ENCODE peak calls at places on chromosome 16, in four cellular contexts. Y is A549, J is stomach, I is HepG2. P is an unnamed sample.

GRCh38 chr16:79997257-79997656 is 396.7 kb upstream of the MAF start:
- DNase-seq in Y (no peak), I (peak; percentile 19), J (no peak), P (no peak)

GRCh38 chr16:82627811-82628339 is 1.1 kb downstream of the CDH13 start:
- DNase-seq in Y (no peak), J (peak; percentile 50), I (no peak), P (no peak)

GRCh38 chr16:59633996-59634579 is 900.0 kb upstream of the GOT2 start:
- DNase-seq in J (no peak), I (no peak), Y (no peak), P (no peak)

GRCh38 chr16:4519274-4520058 is 19.1 kb downstream of the CDIP1 start:
- DNase-seq in J (no peak), Y (no peak), I (no peak), P (no peak)

GRCh38 chr16:55861288-55861687 is 13.9 kb downstream of the CES5A start:
- DNase-seq in J (no peak), Y (no peak), I (no peak), P (no peak)

GRCh38 chr16:27769561-27770222 is 219.7 kb downstream of the KATNIP start:
- DNase-seq in J (no peak), Y (no peak), I (no peak), P (no peak)

GRCh38 chr16:52545157-52545543 is 1.8 kb downstream of the TOX3 start:
- DNase-seq in J (no peak), Y (no peak), I (no peak), P (no peak)

GRCh38 chr16:65012357-65012756 is 109.5 kb downstream of the CDH11 start:
- DNase-seq in Y (no peak), J (no peak), I (no peak), P (no peak)

GRCh38 chr16:2977440-2977839 is 2.8 kb downstream of the PKMYT1 start:
- DNase-seq in Y (no peak), I (no peak), J (peak; percentile 90), P (no peak)

GRCh38 chr16:23597003-23597756 is 1.1 kb upstream of the NDUFAB1 start:
- DNase-seq in Y (peak; percentile 23), I (peak; percentile 71), J (no peak), P (no peak)

GRCh38 chr16:69691980-69692911 is 34.1 kb downstream of the NQO1 start:
- DNase-seq in J (no peak), Y (no peak), I (no peak), P (no peak)

GRCh38 chr16:28569011-28569410 is 15.3 kb downstream of the SGF29 start:
- DNase-seq in J (no peak), Y (no peak), I (no peak), P (no peak)

GRCh38 chr16:8595783-8596182 is 5.5 kb upstream of the TMEM114 start:
- DNase-seq in J (no peak), Y (no peak), I (no peak), P (no peak)

GRCh38 chr16:3022208-3022696 is 1.5 kb downstream of the HCFC1R1 start:
- DNase-seq in I (peak; percentile 76), Y (peak; percentile 84), J (peak; percentile 91), P (peak; percentile 97)

GRCh38 chr16:8952281-8952751 is 11.4 kb downstream of the USP7 start:
- DNase-seq in J (no peak), I (no peak), Y (no peak), P (no peak)

GRCh38 chr16:84175351-84176081 is 11.3 kb downstream of the TAF1C start:
- DNase-seq in J (peak; percentile 55), I (peak; percentile 65), Y (peak; percentile 55), P (no peak)

GRCh38 chr16:84453061-84453752 is 51.3 kb downstream of the MEAK7 start:
- DNase-seq in Y (no peak), I (no peak), J (no peak), P (no peak)

GRCh38 chr16:88974641-88975215 is 2.3 kb downstream of the CBFA2T3 start:
- DNase-seq in I (no peak), J (no peak), Y (no peak), P (no peak)

GRCh38 chr16:66588981-66589713 is 9.9 kb downstream of the CMTM2 start:
- DNase-seq in I (peak; percentile 55), J (peak; percentile 45), Y (peak; percentile 42), P (no peak)

GRCh38 chr16:53041196-53041977 is 11.3 kb downstream of the CHD9NB start:
- DNase-seq in Y (no peak), I (peak; percentile 39), J (peak; percentile 53), P (no peak)

GRCh38 chr16:86669285-86669805 is 91.0 kb downstream of the FOXL1 start:
- DNase-seq in J (no peak), Y (no peak), I (no peak), P (no peak)

GRCh38 chr16:23132921-23133532 is 16.2 kb downstream of the USP31 start:
- DNase-seq in J (no peak), I (no peak), Y (no peak), P (no peak)

GRCh38 chr16:63745456-63745855 is 1376.4 kb downstream of the CDH11 start:
- DNase-seq in J (no peak), I (no peak), Y (no peak), P (no peak)

GRCh38 chr16:27450836-27451341 is 48.9 kb downstream of the IL21R start:
- DNase-seq in J (no peak), I (no peak), Y (no peak), P (no peak)

GRCh38 chr16:1428511-1428910 is 2.4 kb upstream of the PERCC1 start:
- DNase-seq in I (no peak), J (no peak), Y (peak; percentile 82), P (no peak)

GRCh38 chr16:65816556-65816955 is 549.9 kb upstream of the CDH5 start:
- DNase-seq in Y (no peak), J (no peak), I (no peak), P (no peak)

GRCh38 chr16:86578499-86579267 is at the start of gene FOXL1:
- DNase-seq in J (no peak), Y (no peak), I (no peak), P (no peak)

GRCh38 chr16:1913327-1914083 is 4.7 kb downstream of the HS3ST6 start:
- DNase-seq in Y (no peak), I (no peak), J (peak; percentile 83), P (no peak)

GRCh38 chr16:11052080-11052808 is 107.9 kb downstream of the CLEC16A start:
- DNase-seq in Y (no peak), J (no peak), I (no peak), P (no peak)

GRCh38 chr16:7390974-7391373 is 58.3 kb downstream of the RBFOX1 start:
- DNase-seq in I (no peak), Y (no peak), J (no peak), P (no peak)

DNA sequence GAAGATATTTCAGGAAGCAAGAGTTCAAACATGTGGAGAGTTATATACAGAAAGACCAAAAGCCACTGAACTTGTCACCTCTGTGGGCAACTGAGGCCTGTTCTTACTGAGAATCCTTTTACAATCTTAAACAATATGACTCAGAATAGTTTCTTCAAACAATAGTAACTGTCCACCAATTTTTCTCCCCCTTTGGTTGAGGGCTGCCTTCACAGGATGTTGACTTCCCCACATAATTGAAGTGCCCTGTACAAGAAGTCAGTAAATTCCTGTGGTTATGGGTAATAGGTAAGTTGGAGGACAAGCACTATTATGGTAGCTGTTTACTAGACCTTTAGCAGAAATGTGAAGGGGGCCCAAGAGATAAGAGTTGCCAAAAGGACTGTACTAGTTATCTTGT is 215.8 kb downstream of the CDH8 start:
- DNase-seq in I (no peak), J (no peak), Y (no peak), P (no peak)
- TF ChIP-seq EP300 in I (no peak), J (no peak), Y (no peak), P (no peak)

GRCh38 chr16:78605548-78606097 is 506.2 kb downstream of the WWOX start:
- DNase-seq in J (no peak), Y (no peak), I (no peak), P (no peak)

GRCh38 chr16:78607465-78607864 is 508.0 kb downstream of the WWOX start:
- DNase-seq in J (no peak), Y (no peak), I (no peak), P (no peak)

GRCh38 chr16:78606572-78606971 is 507.1 kb downstream of the WWOX start:
- DNase-seq in J (no peak), I (no peak), Y (no peak), P (no peak)

GRCh38 chr16:78608305-78608776 is 508.9 kb downstream of the WWOX start:
- DNase-seq in I (no peak), Y (no peak), J (no peak), P (no peak)

DNA sequence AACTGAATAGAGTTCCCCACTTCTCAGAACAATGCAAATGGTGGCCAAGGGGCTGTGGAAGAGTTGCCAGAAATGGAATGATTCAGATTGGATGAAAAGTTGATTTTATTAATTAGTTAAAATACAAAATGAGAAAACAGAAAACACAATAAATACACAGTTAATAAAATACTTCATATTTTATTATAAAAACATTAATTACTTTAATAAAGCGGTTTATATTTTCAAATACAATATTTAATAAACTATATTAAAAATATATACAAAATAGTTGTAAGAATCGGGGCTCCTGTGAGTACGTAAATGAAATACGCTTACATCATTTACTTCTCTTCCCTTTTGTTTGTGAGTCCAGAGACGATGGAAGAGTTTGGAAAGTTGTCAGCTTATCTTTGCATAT is 507.6 kb downstream of the WWOX start:
- DNase-seq in J (no peak), I (no peak), Y (no peak), P (no peak)
- TF ChIP-seq EP300 in J (no peak), I (no peak), Y (no peak), P (no peak)

GRCh38 chr16:31118223-31119155 is 1.0 kb downstream of the KAT8 start:
- DNase-seq in I (no peak), J (no peak), Y (no peak), P (no peak)
- TF ChIP-seq EP300 in I (no peak), J (no peak), Y (no peak), P (peak; percentile 5)

GRCh38 chr16:72946474-72947194 is 101.3 kb downstream of the ZFHX3 start:
- DNase-seq in J (peak; percentile 48), Y (no peak), I (no peak), P (no peak)
- TF ChIP-seq EP300 in J (peak; percentile 22), Y (no peak), I (no peak), P (no peak)

DNA sequence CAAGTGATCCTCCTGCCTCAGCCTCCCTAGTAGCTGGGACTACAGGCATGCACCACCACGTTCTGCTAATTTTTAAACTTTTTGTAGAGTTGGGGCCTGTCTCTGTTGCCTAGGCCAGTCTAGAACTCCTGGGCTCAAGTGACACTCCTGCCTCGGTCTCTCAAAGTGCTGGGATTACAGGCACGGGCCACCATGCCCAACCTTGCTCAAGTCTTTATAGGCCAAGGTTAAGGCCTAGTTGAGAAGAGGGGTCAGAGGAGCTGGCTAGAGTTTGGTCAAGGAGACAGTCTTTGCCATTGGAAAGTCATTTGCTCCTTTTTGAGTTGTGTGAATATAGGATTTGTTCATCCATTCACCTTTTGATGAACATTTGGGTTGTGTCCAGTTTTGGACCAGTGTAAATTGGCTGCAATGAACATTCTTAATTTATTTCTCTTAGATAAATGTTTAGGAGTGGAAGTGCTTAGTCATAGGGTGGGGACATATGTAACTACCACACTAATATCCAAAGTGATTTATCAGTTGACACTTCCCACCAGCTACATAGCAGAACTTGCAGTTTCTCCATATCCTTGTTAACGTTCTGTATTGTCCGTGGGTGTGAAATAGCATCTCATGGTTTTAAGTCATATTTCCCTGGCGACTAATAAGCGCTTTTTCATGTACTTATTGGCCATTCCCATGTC is 30.7 kb upstream of the ARHGAP17 start:
- DNase-seq in J (no peak), Y (no peak), I (no peak), P (no peak)
- TF ChIP-seq EP300 in J (no peak), Y (no peak), I (no peak), P (no peak)

P was measured in esophagus muscularis mucosa.